ENCODE peak calls at places on chromosomes 1 and 21, in seven cellular contexts. One of them, this sample, is unnamed.

GRCh38 chr1:164709541-164710287 is 150.7 kb downstream of the PBX1 start:
- DNase-seq in heart right ventricle: no peak
- DNase-seq in colonic mucosa: no peak
- DNase-seq in fibroblast of lung: no peak
- DNase-seq in lower lobe of right lung: no peak
- DNase-seq in aorta: no peak
- DNase-seq in stomach: no peak
- DNase-seq in this sample: no peak

GRCh38 chr1:201294876-201295275 is 11.6 kb downstream of the PKP1 start:
- DNase-seq in stomach: no peak
- DNase-seq in heart right ventricle: no peak
- DNase-seq in colonic mucosa: no peak
- DNase-seq in fibroblast of lung: no peak
- DNase-seq in lower lobe of right lung: no peak
- DNase-seq in aorta: no peak
- DNase-seq in this sample: no peak

GRCh38 chr1:227961651-227962050 is 13.9 kb upstream of the WNT9A start:
- DNase-seq in colonic mucosa: no peak
- DNase-seq in aorta: no peak
- DNase-seq in fibroblast of lung: no peak
- DNase-seq in lower lobe of right lung: no peak
- DNase-seq in heart right ventricle: no peak
- DNase-seq in stomach: peak; percentile 11
- DNase-seq in this sample: no peak

GRCh38 chr1:116769561-116769977 is 15.3 kb downstream of the CD2 start:
- DNase-seq in aorta: no peak
- DNase-seq in heart right ventricle: no peak
- DNase-seq in colonic mucosa: no peak
- DNase-seq in lower lobe of right lung: no peak
- DNase-seq in fibroblast of lung: no peak
- DNase-seq in stomach: no peak
- DNase-seq in this sample: no peak

GRCh38 chr1:20165522-20165951 is 20.4 kb upstream of the UBXN10 start:
- DNase-seq in fibroblast of lung: peak; percentile 18
- DNase-seq in heart right ventricle: no peak
- DNase-seq in stomach: no peak
- DNase-seq in aorta: no peak
- DNase-seq in lower lobe of right lung: no peak
- DNase-seq in colonic mucosa: no peak
- DNase-seq in this sample: no peak

GRCh38 chr21:23699402-23699801 is 1907.9 kb downstream of the MRPL39 start:
- DNase-seq in heart right ventricle: no peak
- DNase-seq in stomach: no peak
- DNase-seq in aorta: no peak
- DNase-seq in colonic mucosa: no peak
- DNase-seq in lower lobe of right lung: no peak
- DNase-seq in fibroblast of lung: no peak
- DNase-seq in this sample: no peak

GRCh38 chr1:31683997-31684396 is 19.8 kb downstream of the COL16A1 start:
- DNase-seq in heart right ventricle: no peak
- DNase-seq in fibroblast of lung: no peak
- DNase-seq in colonic mucosa: peak; percentile 49
- DNase-seq in aorta: no peak
- DNase-seq in stomach: peak; percentile 56
- DNase-seq in lower lobe of right lung: no peak
- DNase-seq in this sample: no peak

GRCh38 chr1:215835951-215836350 is 268.8 kb downstream of the KCTD3 start:
- DNase-seq in fibroblast of lung: peak; percentile 79
- DNase-seq in stomach: no peak
- DNase-seq in colonic mucosa: no peak
- DNase-seq in heart right ventricle: no peak
- DNase-seq in lower lobe of right lung: no peak
- DNase-seq in aorta: no peak
- DNase-seq in this sample: peak; percentile 18

GRCh38 chr1:225464851-225465792 is 37.3 kb upstream of the LBR start:
- DNase-seq in lower lobe of right lung: no peak
- DNase-seq in aorta: peak; percentile 67
- DNase-seq in fibroblast of lung: no peak
- DNase-seq in stomach: no peak
- DNase-seq in heart right ventricle: no peak
- DNase-seq in colonic mucosa: no peak
- DNase-seq in this sample: no peak

GRCh38 chr1:235073968-235074334 is 54.7 kb downstream of the TOMM20 start:
- DNase-seq in lower lobe of right lung: peak; percentile 78
- DNase-seq in stomach: peak; percentile 87
- DNase-seq in aorta: no peak
- DNase-seq in heart right ventricle: no peak
- DNase-seq in colonic mucosa: peak; percentile 72
- DNase-seq in fibroblast of lung: no peak
- DNase-seq in this sample: no peak

GRCh38 chr1:224896130-224896781 is 33.2 kb upstream of the DNAH14 start:
- DNase-seq in fibroblast of lung: no peak
- DNase-seq in lower lobe of right lung: no peak
- DNase-seq in aorta: no peak
- DNase-seq in colonic mucosa: no peak
- DNase-seq in heart right ventricle: no peak
- DNase-seq in stomach: no peak
- DNase-seq in this sample: no peak

GRCh38 chr1:66351913-66352312 is 182.0 kb upstream of the SGIP1 start:
- DNase-seq in lower lobe of right lung: no peak
- DNase-seq in fibroblast of lung: no peak
- DNase-seq in heart right ventricle: no peak
- DNase-seq in colonic mucosa: no peak
- DNase-seq in stomach: no peak
- DNase-seq in aorta: no peak
- DNase-seq in this sample: no peak

GRCh38 chr21:27564684-27565280 is 597.9 kb upstream of the ADAMTS5 start:
- DNase-seq in aorta: no peak
- DNase-seq in heart right ventricle: peak; percentile 17
- DNase-seq in stomach: peak; percentile 40
- DNase-seq in colonic mucosa: peak; percentile 36
- DNase-seq in fibroblast of lung: peak; percentile 78
- DNase-seq in lower lobe of right lung: no peak
- DNase-seq in this sample: peak; percentile 55

GRCh38 chr1:235955777-235956176 is 89.1 kb upstream of the LYST start:
- DNase-seq in stomach: no peak
- DNase-seq in aorta: no peak
- DNase-seq in colonic mucosa: no peak
- DNase-seq in heart right ventricle: no peak
- DNase-seq in lower lobe of right lung: no peak
- DNase-seq in fibroblast of lung: no peak
- DNase-seq in this sample: no peak

GRCh38 chr21:26049803-26050202 is 120.8 kb downstream of the APP start:
- DNase-seq in stomach: no peak
- DNase-seq in heart right ventricle: no peak
- DNase-seq in colonic mucosa: no peak
- DNase-seq in aorta: no peak
- DNase-seq in lower lobe of right lung: no peak
- DNase-seq in fibroblast of lung: no peak
- DNase-seq in this sample: no peak

GRCh38 chr1:8259498-8260290 is 58.2 kb upstream of the SLC45A1 start:
- DNase-seq in fibroblast of lung: peak; percentile 77
- DNase-seq in lower lobe of right lung: peak; percentile 81
- DNase-seq in stomach: peak; percentile 91
- DNase-seq in heart right ventricle: no peak
- DNase-seq in aorta: peak; percentile 74
- DNase-seq in colonic mucosa: peak; percentile 69
- DNase-seq in this sample: no peak

GRCh38 chr1:55579332-55579996 is 364.3 kb upstream of the USP24 start:
- DNase-seq in stomach: no peak
- DNase-seq in colonic mucosa: no peak
- DNase-seq in heart right ventricle: no peak
- DNase-seq in aorta: no peak
- DNase-seq in fibroblast of lung: no peak
- DNase-seq in lower lobe of right lung: no peak
- DNase-seq in this sample: no peak

GRCh38 chr1:235502601-235503332 is 1.5 kb downstream of the B3GALNT2 start:
- DNase-seq in lower lobe of right lung: no peak
- DNase-seq in heart right ventricle: no peak
- DNase-seq in fibroblast of lung: peak; percentile 58
- DNase-seq in stomach: no peak
- DNase-seq in colonic mucosa: no peak
- DNase-seq in aorta: no peak
- DNase-seq in this sample: no peak

GRCh38 chr1:3614755-3615742 is 3.7 kb upstream of the MEGF6 start:
- DNase-seq in stomach: peak; percentile 30
- DNase-seq in heart right ventricle: no peak
- DNase-seq in fibroblast of lung: no peak
- DNase-seq in colonic mucosa: no peak
- DNase-seq in lower lobe of right lung: no peak
- DNase-seq in aorta: no peak
- DNase-seq in this sample: peak; percentile 26

GRCh38 chr1:96474985-96475743 is 246.4 kb upstream of the PTBP2 start:
- DNase-seq in fibroblast of lung: no peak
- DNase-seq in stomach: no peak
- DNase-seq in colonic mucosa: no peak
- DNase-seq in heart right ventricle: no peak
- DNase-seq in aorta: no peak
- DNase-seq in lower lobe of right lung: no peak
- DNase-seq in this sample: no peak

GRCh38 chr1:54376085-54377039 is 29.8 kb downstream of the SSBP3 start:
- DNase-seq in aorta: no peak
- DNase-seq in colonic mucosa: no peak
- DNase-seq in fibroblast of lung: no peak
- DNase-seq in heart right ventricle: no peak
- DNase-seq in lower lobe of right lung: no peak
- DNase-seq in stomach: no peak
- DNase-seq in this sample: no peak

GRCh38 chr21:45804809-45805313 is 161.3 kb downstream of the PCBP3 start:
- DNase-seq in fibroblast of lung: no peak
- DNase-seq in lower lobe of right lung: no peak
- DNase-seq in heart right ventricle: no peak
- DNase-seq in aorta: no peak
- DNase-seq in stomach: no peak
- DNase-seq in colonic mucosa: no peak
- DNase-seq in this sample: no peak

GRCh38 chr1:47216278-47217059 is 15.6 kb downstream of the TAL1 start:
- DNase-seq in lower lobe of right lung: no peak
- DNase-seq in heart right ventricle: no peak
- DNase-seq in stomach: no peak
- DNase-seq in aorta: no peak
- DNase-seq in fibroblast of lung: no peak
- DNase-seq in colonic mucosa: no peak
- DNase-seq in this sample: no peak

DNA sequence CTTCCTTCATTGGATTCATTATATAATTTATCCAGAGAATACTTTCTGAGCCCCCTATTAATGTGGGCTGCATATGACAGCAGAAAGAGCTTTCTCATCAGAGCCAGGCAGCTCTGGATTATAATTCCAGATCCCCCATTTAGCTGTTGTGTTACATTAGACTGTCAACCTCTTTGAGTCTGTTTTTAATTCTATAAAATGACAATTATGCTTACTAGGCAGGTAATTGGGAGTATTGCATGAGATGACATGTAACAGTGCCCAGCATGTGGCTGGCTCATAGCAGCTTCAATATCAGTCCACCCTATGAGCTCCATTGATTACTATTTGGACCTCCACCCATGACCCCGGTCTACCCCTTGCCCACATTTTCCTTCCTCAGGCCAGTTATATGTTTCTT is 49.6 kb downstream of the ABCA4 start:
- DNase-seq in stomach: no peak
- DNase-seq in aorta: no peak
- DNase-seq in fibroblast of lung: no peak
- DNase-seq in colonic mucosa: no peak
- DNase-seq in lower lobe of right lung: no peak
- DNase-seq in heart right ventricle: no peak
- DNase-seq in this sample: no peak
- H3K4me3 ChIP-seq in stomach: no peak overlapping the region
- H3K4me3 ChIP-seq in aorta: no peak overlapping the region
- H3K4me3 ChIP-seq in fibroblast of lung: no peak overlapping the region
- H3K4me3 ChIP-seq in colonic mucosa: no peak overlapping the region
- H3K4me3 ChIP-seq in lower lobe of right lung: no peak overlapping the region
- H3K4me3 ChIP-seq in heart right ventricle: no peak overlapping the region
- H3K4me3 ChIP-seq in this sample: no peak overlapping the region

GRCh38 chr21:42518216-42518615 is 4.6 kb downstream of the SLC37A1 start:
- DNase-seq in heart right ventricle: no peak
- DNase-seq in aorta: no peak
- DNase-seq in stomach: no peak
- DNase-seq in colonic mucosa: no peak
- DNase-seq in lower lobe of right lung: no peak
- DNase-seq in fibroblast of lung: peak; percentile 37
- DNase-seq in this sample: peak; percentile 77
- H3K27me3 ChIP-seq in heart right ventricle: no peaks in the 10 kb centered on the region
- H3K27me3 ChIP-seq in aorta: no peaks in the 10 kb centered on the region
- H3K27me3 ChIP-seq in stomach: no peaks in the 10 kb centered on the region
- H3K27me3 ChIP-seq in colonic mucosa: no peaks in the 10 kb centered on the region
- H3K27me3 ChIP-seq in lower lobe of right lung: no peaks in the 10 kb centered on the region
- H3K27me3 ChIP-seq in fibroblast of lung: no peaks in the 10 kb centered on the region
- H3K27me3 ChIP-seq in this sample: no peaks in the 10 kb centered on the region

GRCh38 chr1:2516124-2516523 is 10.3 kb downstream of the PANK4 start:
- DNase-seq in lower lobe of right lung: no peak
- DNase-seq in aorta: no peak
- DNase-seq in fibroblast of lung: no peak
- DNase-seq in heart right ventricle: no peak
- DNase-seq in stomach: no peak
- DNase-seq in colonic mucosa: no peak
- DNase-seq in this sample: no peak
- H3K36me3 ChIP-seq in lower lobe of right lung: peaks cover 97% of the 10 kb centered on the region
- H3K36me3 ChIP-seq in aorta: no peaks in the 10 kb centered on the region
- H3K36me3 ChIP-seq in fibroblast of lung: peaks cover 35% of the 10 kb centered on the region
- H3K36me3 ChIP-seq in heart right ventricle: peaks cover 48% of the 10 kb centered on the region
- H3K36me3 ChIP-seq in stomach: peaks cover 100% of the 10 kb centered on the region
- H3K36me3 ChIP-seq in colonic mucosa: peaks cover 47% of the 10 kb centered on the region
- H3K36me3 ChIP-seq in this sample: peaks cover 10% of the 10 kb centered on the region

GRCh38 chr1:37718181-37718900 is 26.0 kb downstream of the CDCA8 start:
- DNase-seq in stomach: no peak
- DNase-seq in aorta: no peak
- DNase-seq in colonic mucosa: no peak
- DNase-seq in lower lobe of right lung: no peak
- DNase-seq in fibroblast of lung: no peak
- DNase-seq in heart right ventricle: no peak
- DNase-seq in this sample: no peak
- H3K4me3 ChIP-seq in stomach: no peak overlapping the region
- H3K4me3 ChIP-seq in aorta: no peak overlapping the region
- H3K4me3 ChIP-seq in colonic mucosa: no peak overlapping the region
- H3K4me3 ChIP-seq in lower lobe of right lung: no peak overlapping the region
- H3K4me3 ChIP-seq in fibroblast of lung: no peak overlapping the region
- H3K4me3 ChIP-seq in heart right ventricle: no peak overlapping the region
- H3K4me3 ChIP-seq in this sample: no peak overlapping the region

GRCh38 chr1:18653922-18654321 is 23.3 kb downstream of the PAX7 start:
- DNase-seq in colonic mucosa: no peak
- DNase-seq in stomach: no peak
- DNase-seq in fibroblast of lung: no peak
- DNase-seq in heart right ventricle: no peak
- DNase-seq in aorta: no peak
- DNase-seq in lower lobe of right lung: no peak
- DNase-seq in this sample: no peak
- H3K27me3 ChIP-seq in colonic mucosa: peaks cover 52% of the 10 kb centered on the region
- H3K27me3 ChIP-seq in stomach: peaks cover 100% of the 10 kb centered on the region
- H3K27me3 ChIP-seq in fibroblast of lung: no peaks in the 10 kb centered on the region
- H3K27me3 ChIP-seq in heart right ventricle: peaks cover 98% of the 10 kb centered on the region
- H3K27me3 ChIP-seq in aorta: no peaks in the 10 kb centered on the region
- H3K27me3 ChIP-seq in lower lobe of right lung: peaks cover 84% of the 10 kb centered on the region
- H3K27me3 ChIP-seq in this sample: peaks cover 10% of the 10 kb centered on the region